ENCODE peak calls at places on chromosomes 1 and 21, in ten cellular contexts. Y is kidney glomerular epithelial cell; G is activated CD4-positive, alpha-beta memory T cell treated with anti-CD3 and anti-CD28 coated beads, Interleukin-2, amount 10 ng/mL, durations not matched to agents 7 days and 5 days; V is GM13977; A is CD4-positive, CD25-positive, alpha-beta regulatory T cell; P is activated CD4-positive, alpha-beta T cell treated with anti-CD3 and anti-CD28 coated beads, Interleukin-2, amount 50 U/mL, for 1 hour; J is ELR; B is activated gamma-delta T cell treated with Interleukin-2 at 50 U/mL for 16 hours; N is AG08395; W is heart right ventricle. U is an unnamed sample.

GRCh38 chr1:90474731-90475130 is 242.4 kb downstream of the BARHL2 start:
- DNase-seq in W (no peak), G (no peak), P (no peak), N (no peak), V (no peak), J (no peak), B (no peak), Y (no peak), A (no peak), U (no peak)

GRCh38 chr1:178196631-178197030 is 102.7 kb downstream of the RASAL2 start:
- DNase-seq in W (no peak), G (no peak), V (no peak), A (no peak), P (no peak), N (no peak), J (peak; percentile 52), B (no peak), Y (peak; percentile 9), U (no peak)

GRCh38 chr1:150576367-150576711 is 3.1 kb downstream of the MCL1 start:
- DNase-seq in N (no peak), Y (no peak), W (no peak), G (no peak), J (no peak), P (no peak), V (no peak), B (no peak), A (no peak), U (no peak)

GRCh38 chr1:23751050-23751814 is 8.0 kb downstream of the ELOA start:
- DNase-seq in P (peak; percentile 15), J (peak; percentile 69), W (no peak), A (peak; percentile 52), B (no peak), Y (no peak), N (peak; percentile 76), V (peak; percentile 78), G (peak; percentile 45), U (peak; percentile 46)

GRCh38 chr1:204410764-204411450 is 710 bp downstream of the PPP1R15B start:
- DNase-seq in G (peak; percentile 63), V (peak; percentile 55), A (peak; percentile 27), Y (no peak), B (no peak), N (peak; percentile 27), J (peak; percentile 56), W (peak; percentile 60), P (peak; percentile 7), U (peak; percentile 67)

GRCh38 chr1:220119043-220119512 is 25.1 kb downstream of the IARS2 start:
- DNase-seq in G (no peak), N (no peak), J (no peak), P (no peak), A (no peak), B (no peak), V (no peak), W (no peak), Y (no peak), U (no peak)

GRCh38 chr1:215269955-215270354 is 187.4 kb downstream of the KCNK2 start:
- DNase-seq in Y (no peak), V (no peak), P (no peak), B (no peak), G (no peak), W (no peak), J (no peak), A (no peak), N (no peak), U (no peak)

GRCh38 chr1:15668089-15668754 is 15.9 kb upstream of the PLEKHM2 start:
- DNase-seq in G (no peak), W (no peak), Y (no peak), P (no peak), J (peak; percentile 50), B (no peak), A (no peak), V (no peak), N (no peak), U (peak; percentile 32)

GRCh38 chr1:3816331-3817137 is 20.2 kb upstream of the LRRC47 start:
- DNase-seq in G (no peak), W (no peak), B (no peak), N (no peak), V (no peak), Y (no peak), J (no peak), P (no peak), A (no peak), U (no peak)

GRCh38 chr1:94863919-94864318 is 43.8 kb downstream of the SLC44A3 start:
- DNase-seq in G (no peak), P (no peak), N (peak; percentile 77), Y (peak; percentile 68), V (no peak), W (peak; percentile 39), A (no peak), B (no peak), J (peak; percentile 95), U (peak; percentile 83)

GRCh38 chr1:5756434-5757176 is 235.6 kb downstream of the NPHP4 start:
- DNase-seq in J (no peak), Y (no peak), V (no peak), W (no peak), B (no peak), P (no peak), A (no peak), N (no peak), G (no peak), U (no peak)

GRCh38 chr1:115976062-115976899 is at the start of gene SLC22A15:
- DNase-seq in A (peak; percentile 41), J (peak; percentile 61), N (peak; percentile 63), G (peak; percentile 61), Y (peak; percentile 22), P (no peak), W (peak; percentile 58), B (peak; percentile 9), V (peak; percentile 74), U (no peak)

GRCh38 chr1:167294528-167294927 is 73.8 kb downstream of the POU2F1 start:
- DNase-seq in N (no peak), A (no peak), P (no peak), G (no peak), V (no peak), B (no peak), Y (no peak), W (no peak), J (peak; percentile 26), U (no peak)

GRCh38 chr1:18901952-18902522 is 318 bp downstream of the ALDH4A1 start:
- DNase-seq in V (peak; percentile 52), W (no peak), G (no peak), P (no peak), B (no peak), Y (no peak), J (peak; percentile 35), N (peak; percentile 41), A (no peak), U (no peak)

GRCh38 chr1:181396171-181396670 is 87.1 kb upstream of the CACNA1E start:
- DNase-seq in G (peak; percentile 54), P (peak; percentile 35), J (no peak), N (no peak), V (no peak), A (peak; percentile 88), W (no peak), Y (no peak), B (peak; percentile 46), U (no peak)

GRCh38 chr21:38619865-38620513 is 121.7 kb upstream of the ERG start:
- DNase-seq in G (no peak), B (no peak), W (peak; percentile 35), A (no peak), P (no peak), N (peak; percentile 13), J (no peak), Y (no peak), V (no peak), U (no peak)

GRCh38 chr1:235073331-235073967 is 55.2 kb downstream of the TOMM20 start:
- DNase-seq in B (no peak), A (no peak), P (no peak), Y (no peak), N (no peak), V (no peak), W (peak; percentile 48), G (no peak), J (no peak), U (no peak)

GRCh38 chr1:199124351-199124750 is 485.5 kb downstream of the PTPRC start:
- DNase-seq in A (no peak), N (no peak), J (peak; percentile 73), P (no peak), V (no peak), W (no peak), G (no peak), Y (no peak), B (no peak), U (no peak)

GRCh38 chr21:36132691-36133090 is 2.2 kb upstream of the CBR3 start:
- DNase-seq in Y (no peak), B (no peak), V (no peak), N (no peak), P (no peak), J (no peak), G (no peak), A (no peak), W (no peak), U (no peak)

GRCh38 chr1:204435246-204435885 is 23.7 kb upstream of the PPP1R15B start:
- DNase-seq in J (no peak), P (no peak), V (no peak), G (no peak), A (no peak), B (no peak), Y (no peak), W (no peak), N (peak; percentile 43), U (no peak)

GRCh38 chr1:90402893-90403849 is 313.9 kb downstream of the BARHL2 start:
- DNase-seq in W (no peak), Y (peak; percentile 94), A (no peak), J (peak; percentile 99), B (no peak), V (no peak), N (peak; percentile 5), P (no peak), G (no peak), U (peak; percentile 99)

GRCh38 chr1:241637604-241638003 is 2.6 kb downstream of the CHML start:
- DNase-seq in A (no peak), Y (no peak), B (no peak), W (no peak), V (no peak), G (no peak), J (peak; percentile 46), P (no peak), N (no peak), U (no peak)

GRCh38 chr1:7373251-7373650 is 397.8 kb upstream of the VAMP3 start:
- DNase-seq in W (no peak), P (no peak), J (no peak), V (no peak), Y (no peak), N (no peak), B (no peak), G (no peak), A (no peak), U (no peak)

GRCh38 chr1:10510520-10511493 is 36.1 kb downstream of the PEX14 start:
- DNase-seq in B (peak; percentile 76), G (peak; percentile 90), W (no peak), J (peak; percentile 94), V (peak; percentile 89), A (peak; percentile 94), Y (peak; percentile 82), N (peak; percentile 84), P (peak; percentile 69), U (peak; percentile 87)

GRCh38 chr1:212652609-212653008 is 44.0 kb downstream of the ATF3 start:
- DNase-seq in A (no peak), J (no peak), V (no peak), N (no peak), G (no peak), P (no peak), W (no peak), Y (no peak), B (no peak), U (no peak)

GRCh38 chr1:48772221-48772620 is 4.5 kb downstream of the BEND5 start:
- DNase-seq in W (no peak), Y (no peak), B (no peak), A (no peak), V (no peak), N (no peak), J (no peak), G (no peak), P (no peak), U (no peak)

GRCh38 chr1:101200513-101200912 is 36.3 kb upstream of the S1PR1 start:
- DNase-seq in B (no peak), V (no peak), P (no peak), G (no peak), N (peak; percentile 93), A (no peak), J (peak; percentile 98), W (no peak), Y (peak; percentile 90), U (no peak)

GRCh38 chr1:151611288-151611790 is 511 bp upstream of the SNX27 start:
- DNase-seq in B (no peak), A (no peak), N (peak; percentile 24), J (peak; percentile 60), W (no peak), G (no peak), P (no peak), V (no peak), Y (no peak), U (no peak)